ENCODE peak calls at places on chromosomes 2 and 18, in five cellular contexts. One of them, this sample, is unnamed.

GRCh38 chr2:37527362-37527761 is 144.1 kb downstream of the CDC42EP3 start:
- DNase-seq in aorta: no peak
- DNase-seq in AG10803: no peak
- DNase-seq in HTR-8/SVneo: no peak
- DNase-seq in ACHN: no peak
- DNase-seq in this sample: no peak

GRCh38 chr18:31512203-31512764 is 14.3 kb downstream of the DSG2 start:
- DNase-seq in HTR-8/SVneo: peak
- DNase-seq in aorta: no peak
- DNase-seq in ACHN: peak
- DNase-seq in AG10803: peak
- DNase-seq in this sample: no peak

GRCh38 chr2:108288534-108289106 is at the start of gene SULT1C2:
- DNase-seq in HTR-8/SVneo: peak
- DNase-seq in aorta: no peak
- DNase-seq in AG10803: no peak
- DNase-seq in ACHN: no peak
- DNase-seq in this sample: no peak

GRCh38 chr2:34161546-34161945 is 562.4 kb upstream of the FAM98A start:
- DNase-seq in AG10803: no peak
- DNase-seq in ACHN: no peak
- DNase-seq in HTR-8/SVneo: no peak
- DNase-seq in aorta: no peak
- DNase-seq in this sample: no peak

GRCh38 chr18:22872894-22873537 is 60.1 kb upstream of the RBBP8 start:
- DNase-seq in AG10803: no peak
- DNase-seq in aorta: no peak
- DNase-seq in ACHN: peak
- DNase-seq in HTR-8/SVneo: no peak
- DNase-seq in this sample: no peak

GRCh38 chr2:189559579-189560272 is 20.9 kb downstream of the SLC40A1 start:
- DNase-seq in HTR-8/SVneo: no peak
- DNase-seq in ACHN: no peak
- DNase-seq in aorta: no peak
- DNase-seq in AG10803: no peak
- DNase-seq in this sample: no peak

GRCh38 chr2:239398536-239398935 is 2.3 kb downstream of the HDAC4 start:
- DNase-seq in AG10803: no peak
- DNase-seq in aorta: no peak
- DNase-seq in ACHN: no peak
- DNase-seq in HTR-8/SVneo: no peak
- DNase-seq in this sample: no peak

GRCh38 chr18:10228380-10228779 is 226.1 kb upstream of the APCDD1 start:
- DNase-seq in ACHN: no peak
- DNase-seq in AG10803: no peak
- DNase-seq in HTR-8/SVneo: no peak
- DNase-seq in aorta: no peak
- DNase-seq in this sample: no peak

GRCh38 chr2:143937563-143938346 is 582.2 kb downstream of the ZEB2 start:
- DNase-seq in AG10803: no peak
- DNase-seq in aorta: no peak
- DNase-seq in HTR-8/SVneo: no peak
- DNase-seq in ACHN: no peak
- DNase-seq in this sample: peak

GRCh38 chr2:197236816-197237215 is 73.8 kb downstream of the ANKRD44 start:
- DNase-seq in HTR-8/SVneo: no peak
- DNase-seq in AG10803: no peak
- DNase-seq in ACHN: no peak
- DNase-seq in aorta: no peak
- DNase-seq in this sample: no peak

GRCh38 chr18:13247506-13247905 is 28.9 kb downstream of the LDLRAD4 start:
- DNase-seq in AG10803: no peak
- DNase-seq in aorta: no peak
- DNase-seq in ACHN: no peak
- DNase-seq in HTR-8/SVneo: no peak
- DNase-seq in this sample: no peak

GRCh38 chr18:49193252-49193651 is 242.5 kb upstream of the SMAD7 start:
- DNase-seq in HTR-8/SVneo: no peak
- DNase-seq in aorta: no peak
- DNase-seq in AG10803: no peak
- DNase-seq in ACHN: no peak
- DNase-seq in this sample: no peak

GRCh38 chr2:28782423-28782822 is 28.2 kb upstream of the SPDYA start:
- DNase-seq in AG10803: no peak
- DNase-seq in HTR-8/SVneo: no peak
- DNase-seq in aorta: no peak
- DNase-seq in ACHN: no peak
- DNase-seq in this sample: no peak

GRCh38 chr2:56770490-56770889 is 586.7 kb downstream of the CCDC85A start:
- DNase-seq in HTR-8/SVneo: no peak
- DNase-seq in ACHN: no peak
- DNase-seq in aorta: no peak
- DNase-seq in AG10803: peak
- DNase-seq in this sample: no peak

GRCh38 chr2:235521844-235522243 is 28.0 kb downstream of the AGAP1 start:
- DNase-seq in ACHN: no peak
- DNase-seq in aorta: no peak
- DNase-seq in HTR-8/SVneo: no peak
- DNase-seq in AG10803: peak
- DNase-seq in this sample: no peak

GRCh38 chr2:7612969-7613368 is 695.8 kb downstream of the RNF144A start:
- DNase-seq in aorta: no peak
- DNase-seq in AG10803: peak
- DNase-seq in HTR-8/SVneo: no peak
- DNase-seq in ACHN: no peak
- DNase-seq in this sample: no peak

GRCh38 chr18:25787281-25787680 is 303.1 kb downstream of the SS18 start:
- DNase-seq in AG10803: no peak
- DNase-seq in HTR-8/SVneo: no peak
- DNase-seq in ACHN: no peak
- DNase-seq in aorta: no peak
- DNase-seq in this sample: no peak

GRCh38 chr18:74806700-74807416 is 209.2 kb downstream of the ZNF407 start:
- DNase-seq in AG10803: peak
- DNase-seq in HTR-8/SVneo: peak
- DNase-seq in aorta: no peak
- DNase-seq in ACHN: peak
- DNase-seq in this sample: no peak

GRCh38 chr2:67066782-67067181 is 330.4 kb upstream of the ETAA1 start:
- DNase-seq in HTR-8/SVneo: no peak
- DNase-seq in aorta: no peak
- DNase-seq in AG10803: no peak
- DNase-seq in ACHN: no peak
- DNase-seq in this sample: no peak

GRCh38 chr18:62091487-62092120 is 95.3 kb downstream of the PIGN start:
- DNase-seq in ACHN: no peak
- DNase-seq in HTR-8/SVneo: no peak
- DNase-seq in AG10803: no peak
- DNase-seq in aorta: no peak
- DNase-seq in this sample: no peak

GRCh38 chr2:160051374-160051800 is 11.0 kb downstream of the PLA2R1 start:
- DNase-seq in ACHN: no peak
- DNase-seq in HTR-8/SVneo: no peak
- DNase-seq in AG10803: peak
- DNase-seq in aorta: no peak
- DNase-seq in this sample: no peak

GRCh38 chr2:57890462-57890861 is 156.1 kb upstream of the VRK2 start:
- DNase-seq in HTR-8/SVneo: no peak
- DNase-seq in AG10803: peak
- DNase-seq in ACHN: peak
- DNase-seq in aorta: no peak
- DNase-seq in this sample: no peak

GRCh38 chr2:162318280-162319222 is at the start of gene IFIH1:
- DNase-seq in AG10803: peak
- DNase-seq in ACHN: peak
- DNase-seq in aorta: peak
- DNase-seq in HTR-8/SVneo: peak
- DNase-seq in this sample: peak

GRCh38 chr2:72837171-72837570 is 11.3 kb upstream of the EXOC6B start:
- DNase-seq in aorta: no peak
- DNase-seq in AG10803: peak
- DNase-seq in ACHN: no peak
- DNase-seq in HTR-8/SVneo: no peak
- DNase-seq in this sample: no peak

GRCh38 chr2:18169121-18169786 is 290.8 kb downstream of the KCNS3 start:
- DNase-seq in HTR-8/SVneo: no peak
- DNase-seq in aorta: no peak
- DNase-seq in AG10803: no peak
- DNase-seq in ACHN: no peak
- DNase-seq in this sample: no peak

GRCh38 chr2:43459455-43459854 is 136.4 kb downstream of the THADA start:
- DNase-seq in AG10803: peak
- DNase-seq in HTR-8/SVneo: no peak
- DNase-seq in aorta: no peak
- DNase-seq in ACHN: no peak
- DNase-seq in this sample: no peak

GRCh38 chr18:77051581-77052296 is 80.8 kb downstream of the MBP start:
- DNase-seq in aorta: no peak
- DNase-seq in AG10803: no peak
- DNase-seq in ACHN: no peak
- DNase-seq in HTR-8/SVneo: no peak
- DNase-seq in this sample: no peak

GRCh38 chr2:142180820-142181533 is 50.2 kb upstream of the LRP1B start:
- DNase-seq in AG10803: peak
- DNase-seq in ACHN: peak
- DNase-seq in HTR-8/SVneo: peak
- DNase-seq in aorta: no peak
- DNase-seq in this sample: no peak

GRCh38 chr2:232838406-232838874 is 31.6 kb upstream of the SNORC start:
- DNase-seq in AG10803: no peak
- DNase-seq in HTR-8/SVneo: no peak
- DNase-seq in aorta: no peak
- DNase-seq in ACHN: peak
- DNase-seq in this sample: no peak

GRCh38 chr2:169736902-169737301 is 3.3 kb downstream of the KLHL23 start:
- DNase-seq in aorta: no peak
- DNase-seq in AG10803: no peak
- DNase-seq in HTR-8/SVneo: no peak
- DNase-seq in ACHN: no peak
- DNase-seq in this sample: no peak

GRCh38 chr2:231410293-231411004 is 14.9 kb downstream of the B3GNT7 start:
- DNase-seq in AG10803: no peak
- DNase-seq in HTR-8/SVneo: no peak
- DNase-seq in aorta: no peak
- DNase-seq in ACHN: peak
- DNase-seq in this sample: no peak

This sample was measured in amygdala.